ENCODE peak calls at places on chromosomes 1 and 21, in ten cellular contexts. Z is kidney, G is esophagus squamous epithelium, B is NCI-H748 treated with DMSO at 0.1 percent for 48 hours, H is LHCN-M2, L is left ventricle myocardium inferior, W is neural crest cell, A is GM19239, I is keratinocyte, M is SHP77. N is an unnamed sample.

GRCh38 chr1:25020851-25021585 is 90.9 kb upstream of the RUNX3 start:
- DNase-seq in I (no peak), L (no peak), M (no peak), W (no peak), A (no peak), Z (no peak), B (no peak), H (no peak), G (no peak), N (no peak)

GRCh38 chr1:235093685-235094592 is 34.7 kb downstream of the TOMM20 start:
- DNase-seq in W (peak; percentile 87), B (peak; percentile 11), H (peak; percentile 48), L (peak; percentile 77), M (peak; percentile 63), I (no peak), A (peak; percentile 75), Z (peak; percentile 80), G (no peak), N (peak; percentile 52)

GRCh38 chr1:228279011-228279721 is 71.3 kb downstream of the OBSCN start:
- DNase-seq in I (no peak), W (no peak), H (no peak), M (no peak), Z (peak; percentile 75), G (no peak), B (no peak), A (no peak), L (no peak), N (no peak)

GRCh38 chr1:162298266-162298665 is 78.4 kb downstream of the SPATA46 start:
- DNase-seq in H (no peak), B (no peak), G (no peak), Z (no peak), I (no peak), A (no peak), L (no peak), M (no peak), W (no peak), N (no peak)

GRCh38 chr1:54791880-54792522 is 9.1 kb downstream of the TTC22 start:
- DNase-seq in L (no peak), H (peak; percentile 28), B (peak; percentile 13), G (no peak), M (peak; percentile 9), A (no peak), W (peak; percentile 54), I (no peak), Z (no peak), N (no peak)

GRCh38 chr1:5988596-5989285 is 3.5 kb downstream of the NPHP4 start:
- DNase-seq in I (no peak), W (no peak), B (no peak), A (no peak), L (no peak), H (no peak), Z (peak; percentile 64), M (no peak), G (no peak), N (no peak)

GRCh38 chr21:34932233-34932632 is 116.9 kb downstream of the RUNX1 start:
- DNase-seq in L (no peak), Z (no peak), G (no peak), H (no peak), B (no peak), W (no peak), A (no peak), M (no peak), I (no peak), N (no peak)

GRCh38 chr1:95685091-95685490 is 451.1 kb downstream of the RWDD3 start:
- DNase-seq in L (no peak), Z (no peak), H (no peak), W (no peak), B (peak; percentile 55), M (no peak), A (no peak), G (no peak), I (no peak), N (no peak)

N was measured in C1 segment of cervical spinal cord.